ENCODE peak calls at places on chromosome 11, in four cellular contexts. N, I, P and D are unnamed samples.

GRCh38 chr11:111186308-111186967 is 59.1 kb upstream of the POU2AF2 start:
- DNase-seq in N (no peak), I (no peak), P (no peak), D (no peak)

GRCh38 chr11:60870276-60870675 is 2.9 kb downstream of the ZP1 start:
- DNase-seq in N (peak), I (no peak), P (no peak), D (no peak)

GRCh38 chr11:112162761-112163669 is 879 bp downstream of the IL18 start:
- DNase-seq in N (no peak), I (no peak), P (no peak), D (no peak)

GRCh38 chr11:1439341-1439740 is 47.2 kb downstream of the MOB2 start:
- DNase-seq in N (no peak), I (no peak), P (no peak), D (no peak)

GRCh38 chr11:100827934-100828661 is 141.0 kb downstream of the ARHGAP42 start:
- DNase-seq in N (no peak), I (no peak), P (peak), D (no peak)

GRCh38 chr11:125299821-125300220 is 135.3 kb downstream of the PKNOX2 start:
- DNase-seq in N (no peak), I (no peak), P (no peak), D (no peak)

GRCh38 chr11:8841899-8842298 is 69.1 kb upstream of the AKIP1 start:
- DNase-seq in N (no peak), I (no peak), P (no peak), D (no peak)

GRCh38 chr11:9280655-9281301 is 15.6 kb upstream of the DENND5A start:
- DNase-seq in N (no peak), I (no peak), P (peak), D (no peak)

GRCh38 chr11:111785886-111786412 is 19.8 kb upstream of the PPP2R1B start:
- DNase-seq in N (no peak), I (no peak), P (no peak), D (no peak)

GRCh38 chr11:35781342-35782171 is 119.0 kb downstream of the TRIM44 start:
- DNase-seq in N (no peak), I (no peak), P (no peak), D (no peak)

GRCh38 chr11:44505591-44506054 is 59.8 kb upstream of the CD82 start:
- DNase-seq in N (no peak), I (no peak), P (no peak), D (no peak)

GRCh38 chr11:87819141-87819540 is 356.1 kb downstream of the RAB38 start:
- DNase-seq in N (no peak), I (no peak), P (no peak), D (no peak)

GRCh38 chr11:8810331-8811301 is 100.4 kb upstream of the AKIP1 start:
- DNase-seq in N (peak), I (no peak), P (no peak), D (peak)

GRCh38 chr11:64355078-64355940 is 3.7 kb upstream of the RPS6KA4 start:
- DNase-seq in N (peak), I (peak), P (no peak), D (peak)

GRCh38 chr11:82682003-82682751 is 51.5 kb downstream of the FAM181B start:
- DNase-seq in N (peak), I (peak), P (peak), D (no peak)

GRCh38 chr11:110858556-110858921 is 146.3 kb upstream of the ARHGAP20 start:
- DNase-seq in N (no peak), I (no peak), P (no peak), D (no peak)

GRCh38 chr11:64058494-64058893 is 22.8 kb downstream of the FLRT1 start:
- DNase-seq in N (peak), I (no peak), P (no peak), D (no peak)

GRCh38 chr11:13012037-13012693 is 3.0 kb downstream of the RASSF10 start:
- DNase-seq in N (no peak), I (no peak), P (no peak), D (no peak)

DNA sequence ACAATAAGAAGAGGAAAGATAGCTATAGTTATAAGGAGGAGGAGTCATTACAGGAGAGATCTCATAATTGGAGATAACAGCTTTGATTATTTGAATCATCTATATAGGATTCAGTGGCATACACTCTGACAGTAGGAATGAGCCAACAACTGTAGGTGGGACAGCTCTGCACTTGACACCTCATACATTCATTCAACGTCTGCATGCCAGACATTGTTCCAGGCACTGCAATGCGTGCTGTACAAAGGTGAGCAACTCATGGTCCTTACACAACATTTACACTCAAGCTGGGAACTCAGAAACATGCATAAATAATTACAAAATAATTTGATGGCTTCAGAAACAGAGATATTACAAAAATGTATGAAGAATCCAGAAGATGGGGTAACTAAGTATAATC is 154.3 kb downstream of the MSANTD4 start:
- DNase-seq in N (no peak), I (no peak), P (no peak), D (no peak)
- TF ChIP-seq SPI1 in N (no peak), I (no peak), P (no peak), D (no peak)

GRCh38 chr11:122267602-122268001 is 151.6 kb upstream of the BLID start:
- DNase-seq in N (no peak), I (no peak), P (no peak), D (no peak)
- TF ChIP-seq SPI1 in N (no peak), I (peak), P (no peak), D (no peak)

GRCh38 chr11:94884322-94884721 is 89.0 kb downstream of the CWC15 start:
- DNase-seq in N (no peak), I (no peak), P (no peak), D (no peak)
- TF ChIP-seq SPI1 in N (no peak), I (peak), P (no peak), D (no peak)

DNA sequence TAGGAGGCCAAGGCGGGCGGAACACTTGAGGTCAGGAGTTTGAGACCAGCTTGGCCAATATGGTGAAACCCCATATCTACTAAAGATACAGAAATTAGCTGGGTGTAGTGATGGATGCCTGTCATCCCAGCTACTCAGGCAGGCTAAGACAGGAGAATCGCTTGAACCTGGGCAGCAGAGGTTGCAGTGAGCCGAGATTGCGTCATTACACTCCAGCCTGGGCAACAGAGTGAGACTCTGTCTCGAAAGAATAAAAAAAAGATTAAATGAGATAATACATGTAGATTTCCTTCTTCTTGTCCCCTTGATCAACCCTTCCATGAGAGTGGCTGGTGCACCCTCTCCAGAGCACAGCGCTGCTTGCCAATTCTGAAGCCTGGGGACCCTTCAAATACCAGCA is 106.9 kb downstream of the ST3GAL4 start:
- DNase-seq in N (no peak), I (no peak), P (no peak), D (no peak)
- TF ChIP-seq SPI1 in N (no peak), I (no peak), P (no peak), D (no peak)

GRCh38 chr11:32641361-32641760 is 57.7 kb downstream of the EIF3M start:
- DNase-seq in N (no peak), I (no peak), P (no peak), D (no peak)

DNA sequence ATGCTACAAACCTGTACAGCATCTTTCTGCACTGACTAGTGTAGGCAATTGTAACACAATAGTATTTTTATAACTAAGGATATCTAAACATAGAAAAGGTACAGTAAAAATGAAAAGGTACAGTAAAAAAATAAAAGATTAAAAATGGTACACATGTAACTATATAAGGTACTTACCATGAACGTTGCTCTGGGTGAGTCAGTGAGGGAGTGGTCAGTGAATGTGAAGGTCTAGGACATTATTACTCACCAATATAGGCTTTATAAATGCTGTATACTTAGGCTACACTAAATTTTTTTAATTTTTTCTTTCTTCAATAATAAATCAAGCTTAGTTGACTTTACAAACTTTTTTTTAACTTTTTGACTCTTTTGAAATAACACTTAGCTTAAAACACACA is 59.9 kb downstream of the EIF3M start:
- DNase-seq in N (no peak), I (no peak), P (no peak), D (no peak)
- TF ChIP-seq SPI1 in N (no peak), I (no peak), P (no peak), D (no peak)

GRCh38 chr11:69061713-69062053 is 13.0 kb downstream of the TPCN2 start:
- DNase-seq in N (no peak), I (no peak), P (no peak), D (no peak)
- TF ChIP-seq SPI1 in N (no peak), I (no peak), P (no peak), D (no peak)

DNA sequence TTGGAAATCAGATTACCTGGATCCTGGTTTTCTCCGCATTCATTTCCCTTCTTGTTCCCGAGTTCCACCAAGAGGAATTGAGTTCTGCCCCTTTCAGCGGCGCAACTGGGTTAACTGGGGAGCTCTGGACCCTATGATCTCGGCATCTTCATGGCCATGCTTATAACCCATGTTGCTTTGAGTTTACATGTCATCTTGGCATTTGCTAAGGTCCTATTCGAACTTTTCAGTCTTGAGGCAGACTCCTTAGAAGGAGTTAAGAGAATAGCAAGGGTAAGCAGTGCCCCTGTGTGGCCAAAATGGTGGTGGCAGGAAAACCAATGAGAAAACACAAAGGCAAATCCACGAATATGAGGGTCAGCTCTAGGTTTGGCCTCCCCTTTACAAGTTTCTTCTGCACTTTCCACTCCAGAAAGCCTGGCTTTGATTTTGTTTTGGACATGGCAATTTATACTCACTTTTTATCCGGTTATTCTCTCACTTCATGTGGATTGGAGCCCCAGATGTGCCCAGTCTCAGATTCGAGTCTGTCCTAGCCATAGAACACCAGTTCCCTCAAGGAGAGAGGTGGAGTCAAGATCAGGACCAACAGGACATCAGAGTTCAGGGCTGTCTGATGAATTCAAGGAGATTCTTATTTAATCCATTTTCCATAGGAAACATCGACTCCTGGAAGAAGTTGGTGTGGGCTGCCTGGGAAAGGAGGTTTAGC is 55.3 kb upstream of the FBXO3 start:
- DNase-seq in N (peak), I (no peak), P (peak), D (peak)
- TF ChIP-seq SPI1 in N (no peak), I (no peak), P (no peak), D (no peak)